ENCODE peak calls at places on chromosomes 1 and 21, in nine cellular contexts. F is fibroblast of lung, R is sigmoid colon, M is cardiac muscle cell, S is GM23338, V is esophagus squamous epithelium, Y is heart left ventricle, G is SJSA1, J is PC-3. B is an unnamed sample. For H3K36me3, the result is how much of the 10 kb centered on the place peaks cover.

GRCh38 chr1:25679170-25679569 is 62.6 kb downstream of the MAN1C1 start:
- DNase-seq in G (no peak), J (no peak), R (no peak), M (no peak), V (no peak), S (no peak), Y (no peak), F (no peak), B (no peak)

GRCh38 chr1:97745912-97746311 is 174.9 kb downstream of the DPYD start:
- DNase-seq in F (peak), V (no peak), G (no peak), Y (no peak), J (peak), R (no peak), M (no peak), S (no peak), B (no peak)

GRCh38 chr1:3564921-3565831 is 46.1 kb downstream of the MEGF6 start:
- DNase-seq in J (peak), R (no peak), F (no peak), Y (no peak), M (peak), V (no peak), S (peak), G (no peak), B (no peak)

GRCh38 chr1:7643445-7643844 is 127.7 kb upstream of the VAMP3 start:
- DNase-seq in G (no peak), R (no peak), M (no peak), V (no peak), J (no peak), S (no peak), F (no peak), Y (no peak), B (no peak)

GRCh38 chr1:243890576-243890975 is 40.5 kb upstream of the AKT3 start:
- DNase-seq in V (no peak), G (no peak), R (no peak), M (no peak), S (no peak), Y (no peak), F (peak), J (peak), B (no peak)

GRCh38 chr1:113396102-113396501 is 5.8 kb downstream of the MAGI3 start:
- DNase-seq in R (no peak), J (no peak), G (no peak), Y (no peak), V (no peak), F (no peak), M (no peak), S (no peak), B (no peak)

GRCh38 chr1:243710467-243710866 is 139.6 kb downstream of the AKT3 start:
- DNase-seq in G (no peak), Y (no peak), J (peak), F (no peak), M (no peak), R (no peak), V (no peak), S (no peak), B (no peak)

GRCh38 chr1:235821361-235821981 is 45.2 kb downstream of the LYST start:
- DNase-seq in S (no peak), G (peak), J (peak), Y (no peak), V (no peak), R (no peak), M (no peak), F (peak), B (no peak)

GRCh38 chr1:234610582-234611152 is 689 bp upstream of the IRF2BP2 start:
- DNase-seq in F (peak), Y (peak), M (peak), S (peak), V (peak), G (peak), R (peak), J (peak), B (peak)

GRCh38 chr1:228782662-228783414 is 47.6 kb downstream of the RHOU start:
- DNase-seq in J (peak), V (no peak), S (no peak), R (no peak), G (no peak), M (peak), F (peak), Y (no peak), B (no peak)

GRCh38 chr1:234721476-234722266 is 111.7 kb upstream of the IRF2BP2 start:
- DNase-seq in Y (peak), J (no peak), S (no peak), V (no peak), R (peak), F (peak), G (peak), M (no peak), B (peak)

GRCh38 chr1:36589006-36589405 is 106.3 kb upstream of the CSF3R start:
- DNase-seq in F (no peak), M (no peak), S (no peak), Y (no peak), J (no peak), G (no peak), R (no peak), V (no peak), B (no peak)

GRCh38 chr1:147169840-147170674 is 2.2 kb downstream of the PRKAB2 start:
- DNase-seq in V (no peak), G (no peak), J (peak), Y (no peak), R (no peak), S (no peak), F (no peak), M (no peak), B (no peak)
- H3K4me3 ChIP-seq in V (no peak), G (peak), J (peak), Y (peak), R (no peak), S (peak), F (peak), M (no peak), B (no peak)

GRCh38 chr1:6321205-6321604 is 60.3 kb upstream of the GPR153 start:
- DNase-seq in J (no peak), Y (no peak), V (no peak), M (no peak), F (no peak), R (no peak), G (no peak), S (no peak), B (no peak)

GRCh38 chr1:6328696-6329095 is 64.9 kb downstream of the ACOT7 start:
- DNase-seq in R (no peak), F (no peak), V (no peak), M (no peak), S (no peak), Y (no peak), J (no peak), G (no peak), B (no peak)

GRCh38 chr1:6322161-6322560 is 61.3 kb upstream of the GPR153 start:
- DNase-seq in S (no peak), M (no peak), Y (no peak), R (no peak), F (no peak), V (no peak), J (no peak), G (no peak), B (no peak)

GRCh38 chr1:6329392-6329791 is 64.2 kb downstream of the ACOT7 start:
- DNase-seq in M (no peak), J (no peak), R (peak), G (no peak), S (no peak), Y (no peak), V (no peak), F (peak), B (no peak)

DNA sequence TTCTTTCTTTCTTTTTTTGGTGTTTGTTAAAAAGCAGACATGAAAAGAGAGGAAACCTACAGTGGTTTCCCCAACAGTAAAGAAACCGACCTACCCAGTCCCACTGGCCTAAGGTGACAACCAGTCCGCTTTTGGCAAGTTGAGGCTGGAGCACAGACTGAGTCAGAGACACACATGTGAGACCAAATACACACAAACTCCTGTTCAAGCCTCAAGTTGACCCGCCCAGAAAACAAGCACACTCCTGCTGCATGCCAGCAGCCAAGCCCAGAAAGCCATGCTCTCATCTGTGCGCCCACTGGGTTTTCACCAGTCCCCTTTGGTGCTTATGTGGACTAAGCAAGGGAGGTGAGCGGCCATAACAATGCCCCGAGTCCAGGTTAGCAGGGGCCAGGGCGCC is 64.6 kb upstream of the GPR153 start:
- DNase-seq in J (peak), S (no peak), M (no peak), V (no peak), F (no peak), G (no peak), Y (no peak), R (no peak), B (no peak)
- H3K27ac ChIP-seq in J (peak), S (no peak), M (no peak), V (peak), F (no peak), G (no peak), Y (no peak), R (no peak), B (no peak)

DNA sequence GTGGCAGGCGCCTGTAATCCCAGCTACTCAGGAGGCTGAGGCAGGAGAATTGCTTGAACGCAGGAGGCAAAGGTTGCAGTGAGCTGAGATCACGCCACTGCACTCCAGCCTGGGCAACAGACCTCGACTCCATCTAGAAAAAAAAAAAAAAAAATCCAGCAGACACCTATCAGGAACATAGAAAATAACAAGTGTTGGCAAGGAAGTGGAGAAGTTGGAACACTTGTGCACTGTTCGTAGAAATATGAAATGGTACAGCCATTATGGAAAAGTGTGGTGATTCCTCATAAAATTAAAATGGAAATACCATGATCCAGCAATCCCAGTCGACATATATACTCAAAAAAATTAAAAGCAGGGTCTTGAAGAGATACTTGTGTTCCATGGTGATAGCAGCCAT is 12.0 kb upstream of the C1orf162 start:
- DNase-seq in R (no peak), M (no peak), G (no peak), F (no peak), S (no peak), J (no peak), Y (no peak), V (no peak), B (no peak)
- H3K36me3 ChIP-seq in R (under half), M (half or more), G (half or more), F (under half), S (under half), J (half or more), Y (half or more), V (under half), B (half or more)

DNA sequence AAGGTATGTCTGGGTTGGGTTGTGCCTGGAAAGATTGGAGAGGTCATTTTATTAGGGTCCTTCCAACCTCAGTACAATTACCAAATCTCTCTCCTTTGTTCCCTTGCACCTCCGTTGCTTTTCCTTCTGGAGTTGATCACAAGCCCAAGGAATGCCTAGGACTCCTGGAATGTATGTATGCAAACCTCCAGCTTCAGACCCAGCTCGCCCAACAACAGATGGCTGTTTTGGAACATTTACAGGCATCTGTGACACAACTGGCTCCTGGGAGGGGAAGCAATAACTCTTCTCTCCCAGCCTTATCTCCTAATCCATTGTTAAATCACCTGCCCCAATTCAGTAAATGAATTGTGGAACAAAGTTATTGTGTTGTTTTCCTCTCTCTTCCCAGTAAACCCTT is 8.3 kb downstream of the TSACC start:
- DNase-seq in G (no peak), R (no peak), S (peak), J (no peak), Y (no peak), F (peak), M (no peak), V (no peak), B (no peak)
- H3K4me3 ChIP-seq in G (no peak), R (no peak), S (no peak), J (no peak), Y (no peak), F (no peak), M (no peak), V (no peak), B (no peak)

GRCh38 chr1:213569816-213570150 is 418.0 kb upstream of the PROX1 start:
- DNase-seq in G (no peak), J (no peak), S (no peak), M (no peak), F (no peak), V (no peak), Y (no peak), R (no peak), B (peak)
- H3K27ac ChIP-seq in G (no peak), J (no peak), S (no peak), M (no peak), F (no peak), V (no peak), Y (no peak), R (no peak), B (no peak)

GRCh38 chr1:203840208-203840808 is 21.1 kb upstream of the SNRPE start:
- DNase-seq in S (no peak), R (no peak), G (no peak), V (no peak), M (no peak), Y (no peak), J (no peak), F (no peak), B (no peak)

GRCh38 chr1:203839081-203839480 is 22.3 kb upstream of the SNRPE start:
- DNase-seq in S (no peak), J (no peak), V (no peak), F (peak), Y (no peak), G (peak), M (no peak), R (no peak), B (no peak)

GRCh38 chr1:203835476-203835875 is 25.9 kb upstream of the SNRPE start:
- DNase-seq in S (no peak), R (no peak), F (no peak), J (no peak), G (no peak), V (no peak), M (no peak), Y (no peak), B (no peak)
- H3K36me3 ChIP-seq in S (half or more), R (under half), F (under half), J (half or more), G (half or more), V (under half), M (half or more), Y (half or more), B (half or more)

GRCh38 chr21:43797925-43798715 is 8.7 kb downstream of the RRP1 start:
- DNase-seq in G (no peak), F (no peak), M (no peak), J (no peak), Y (peak), V (no peak), R (no peak), S (no peak), B (no peak)
- H3K4me3 ChIP-seq in G (no peak), F (no peak), M (no peak), J (no peak), Y (no peak), V (no peak), R (no peak), S (no peak), B (no peak)

GRCh38 chr1:154810571-154810970 is 59.5 kb downstream of the KCNN3 start:
- DNase-seq in Y (no peak), M (no peak), J (no peak), F (no peak), V (no peak), G (no peak), R (no peak), S (no peak), B (no peak)

GRCh38 chr1:154816937-154817336 is 53.1 kb downstream of the KCNN3 start:
- DNase-seq in G (no peak), S (no peak), Y (no peak), M (no peak), F (no peak), V (no peak), R (no peak), J (no peak), B (no peak)

GRCh38 chr1:154809436-154810413 is 60.4 kb downstream of the KCNN3 start:
- DNase-seq in V (no peak), S (no peak), Y (no peak), M (no peak), R (no peak), J (peak), G (no peak), F (peak), B (no peak)

GRCh38 chr1:154814106-154814505 is 56.0 kb downstream of the KCNN3 start:
- DNase-seq in Y (no peak), S (no peak), G (no peak), R (no peak), V (no peak), M (no peak), J (no peak), F (no peak), B (no peak)

DNA sequence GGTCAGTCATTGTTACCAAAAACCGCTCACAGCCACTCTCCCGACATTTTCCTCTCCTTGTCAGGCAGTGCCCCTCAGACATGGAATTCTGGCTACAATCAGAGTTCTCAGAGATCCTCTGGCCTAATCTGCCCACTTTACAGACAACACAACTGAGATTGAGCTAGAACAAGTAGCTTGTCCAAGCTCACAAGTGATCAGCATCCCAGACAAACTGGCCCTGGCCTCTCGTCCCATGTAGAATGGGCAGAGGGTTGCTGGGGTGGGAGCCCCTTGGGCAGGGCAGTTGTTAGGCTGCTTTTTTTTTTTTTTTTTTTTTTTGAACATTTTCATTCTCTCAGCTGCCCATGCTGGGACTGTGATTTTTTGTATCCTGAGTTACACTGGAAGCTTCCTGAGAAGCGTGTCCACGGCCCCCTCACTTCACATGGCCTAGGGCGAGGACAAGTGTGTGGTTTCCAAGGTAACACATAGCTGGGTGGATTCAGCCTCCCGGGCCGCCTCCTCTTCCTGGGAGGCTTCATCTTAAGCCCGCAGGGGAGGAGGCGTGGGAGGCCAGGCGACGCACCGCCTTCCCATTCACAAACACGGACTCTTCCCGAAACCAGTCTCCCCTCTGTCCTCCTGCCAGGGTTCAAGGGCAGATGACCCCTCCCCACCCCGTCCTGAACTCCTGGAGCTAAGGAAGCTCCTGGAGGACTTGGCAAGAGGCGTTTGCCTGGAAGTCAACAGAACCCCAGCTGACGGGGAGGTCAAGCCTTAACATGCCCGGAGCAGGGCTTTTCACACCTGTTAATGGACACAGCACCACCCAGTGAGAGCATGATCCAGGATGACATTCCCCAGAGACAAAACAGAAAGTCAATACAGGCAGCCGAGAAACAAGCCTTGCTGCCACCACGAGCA is 56.9 kb downstream of the KCNN3 start:
- DNase-seq in M (peak), G (no peak), V (no peak), R (no peak), S (peak), F (peak), Y (peak), J (no peak), B (no peak)
- H3K27ac ChIP-seq in M (no peak), G (no peak), V (peak), R (no peak), S (no peak), F (no peak), Y (peak), J (no peak), B (no peak)

B was measured in esophagus muscularis mucosa.